ENCODE peak calls at places on chromosomes 11 and 22, in nine cellular contexts. P, W, A, T, I, R, L, Y and O are unnamed samples.
A peak's percentile ranks its signal among the peaks of the same experiment; 100 is the strongest.

GRCh38 chr22:22556995-22557925 is 1.8 kb downstream of the PRAME start:
- DNase-seq in L (no peak), W (no peak), R (no peak), P (no peak), Y (no peak), A (no peak), I (no peak), T (no peak), O (no peak)

GRCh38 chr11:62004473-62004872 is 37.0 kb upstream of the FTH1 start:
- DNase-seq in W (peak; percentile 39), L (peak; percentile 56), T (peak; percentile 64), Y (peak; percentile 69), I (peak; percentile 97), R (no peak), P (no peak), A (no peak), O (peak; percentile 55)

GRCh38 chr11:15837901-15838489 is 518.4 kb downstream of the SOX6 start:
- DNase-seq in W (no peak), Y (no peak), R (no peak), P (no peak), T (no peak), I (no peak), A (no peak), L (no peak), O (no peak)

GRCh38 chr11:97963528-97964331 is 1057.0 kb upstream of the CNTN5 start:
- DNase-seq in L (no peak), I (peak; percentile 58), T (no peak), R (no peak), A (no peak), W (no peak), Y (no peak), P (no peak), O (no peak)

GRCh38 chr22:49724893-49725489 is 102.7 kb downstream of the BRD1 start:
- DNase-seq in P (peak; percentile 39), T (peak; percentile 67), A (peak; percentile 72), R (no peak), Y (peak; percentile 45), L (peak; percentile 34), I (peak; percentile 56), W (no peak), O (no peak)

GRCh38 chr11:1499899-1500298 is 13.3 kb upstream of the MOB2 start:
- DNase-seq in P (no peak), A (no peak), Y (peak; percentile 8), I (no peak), R (no peak), L (no peak), T (peak; percentile 28), W (no peak), O (no peak)

GRCh38 chr11:13229136-13229535 is 48.5 kb upstream of the BMAL1 start:
- DNase-seq in W (no peak), R (no peak), A (no peak), L (no peak), P (no peak), I (no peak), T (no peak), Y (no peak), O (no peak)

GRCh38 chr11:126468102-126468521 is 112.6 kb downstream of the ST3GAL4 start:
- DNase-seq in I (no peak), T (no peak), L (no peak), Y (peak; percentile 36), W (peak; percentile 17), P (no peak), A (no peak), R (no peak), O (no peak)

GRCh38 chr11:105443623-105444022 is 166.2 kb upstream of the GRIA4 start:
- DNase-seq in L (no peak), I (no peak), R (no peak), W (no peak), T (no peak), A (no peak), Y (no peak), P (no peak), O (no peak)

GRCh38 chr11:15073361-15074205 is at the start of gene CALCB:
- DNase-seq in P (peak; percentile 42), R (no peak), A (no peak), W (no peak), L (no peak), I (peak; percentile 32), T (no peak), Y (no peak), O (no peak)

DNA sequence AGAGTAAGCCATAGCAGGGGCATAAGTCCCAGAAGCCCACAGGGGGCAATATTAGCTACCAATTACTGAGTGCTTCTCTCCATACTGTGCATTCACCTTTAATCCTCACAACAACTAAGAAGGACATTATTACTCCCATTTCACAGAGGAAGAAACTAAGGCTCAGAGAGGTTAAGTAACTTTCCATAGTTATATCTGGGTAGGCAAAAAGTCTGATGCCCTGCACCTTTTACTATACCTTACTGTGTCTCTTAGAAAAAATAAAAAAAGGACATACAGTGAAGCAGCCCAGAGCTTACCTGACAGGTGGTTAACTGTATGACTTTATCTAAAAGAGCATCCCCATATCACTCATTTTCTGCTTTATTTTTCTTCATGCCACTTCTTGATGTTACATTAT is 2.6 kb downstream of the SERGEF start:
- DNase-seq in P (no peak), I (peak; percentile 2), Y (no peak), T (no peak), A (no peak), W (no peak), R (no peak), L (no peak), O (no peak)
- TF ChIP-seq CTCF in P (no peak), I (no peak), Y (no peak), T (no peak), A (peak; percentile 4), W (no peak), R (no peak), L (peak; percentile 10), O (no peak)

GRCh38 chr11:66420671-66421476 is at the start of gene NPAS4:
- DNase-seq in W (no peak), I (no peak), A (no peak), R (no peak), T (no peak), Y (no peak), L (no peak), P (peak; percentile 18), O (no peak)

GRCh38 chr11:66418986-66419308 is 1.9 kb upstream of the NPAS4 start:
- DNase-seq in A (no peak), R (no peak), I (no peak), Y (no peak), P (no peak), W (no peak), T (no peak), L (no peak), O (no peak)

GRCh38 chr11:66419825-66420224 is 1.0 kb upstream of the NPAS4 start:
- DNase-seq in L (no peak), I (no peak), A (no peak), W (no peak), R (no peak), T (no peak), P (no peak), Y (no peak), O (no peak)

GRCh38 chr11:66417000-66417399 is 3.8 kb upstream of the NPAS4 start:
- DNase-seq in A (no peak), I (no peak), L (no peak), P (no peak), W (no peak), R (no peak), T (no peak), Y (no peak), O (no peak)

DNA sequence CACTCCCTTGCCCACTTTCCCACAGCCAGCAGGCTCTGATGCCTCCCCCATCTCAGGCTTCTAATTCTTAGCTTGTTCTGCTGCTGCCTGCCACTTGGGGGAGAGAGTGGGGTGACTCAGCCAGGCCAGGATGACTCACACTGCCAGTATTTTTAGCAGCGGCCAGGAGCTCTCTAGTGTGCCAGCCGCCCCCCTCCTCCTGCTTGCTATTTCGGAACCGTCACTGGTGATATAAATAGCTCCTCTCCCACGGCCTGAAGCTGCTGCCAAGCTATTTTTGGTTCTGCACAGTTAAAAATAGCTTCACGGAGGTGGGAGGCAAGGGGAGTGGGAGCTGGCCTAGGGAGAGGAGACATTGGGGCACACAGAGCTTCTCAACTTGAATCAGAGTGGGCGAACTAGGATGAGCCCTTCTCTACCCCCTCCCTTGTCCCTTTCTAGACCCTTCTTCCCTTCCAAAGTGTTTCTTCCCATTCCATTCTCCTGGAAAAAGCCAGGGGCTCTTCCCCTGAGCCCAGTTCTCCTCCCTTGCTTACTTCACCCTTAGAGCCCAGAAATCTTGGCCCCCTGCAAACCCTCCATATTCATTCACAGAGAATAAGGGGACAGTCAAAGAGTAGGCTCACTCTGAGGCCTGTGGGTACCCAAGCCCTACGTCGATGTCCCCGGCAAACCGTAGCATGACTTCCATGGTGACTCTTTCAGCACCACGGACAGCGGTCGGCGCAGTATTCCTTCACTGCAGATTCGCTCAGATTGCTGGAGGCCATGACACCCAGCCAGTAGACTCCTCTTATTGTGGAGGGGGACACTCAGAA is 2.5 kb upstream of the NPAS4 start:
- DNase-seq in Y (peak; percentile 77), W (peak; percentile 95), R (peak; percentile 31), P (peak; percentile 61), A (peak; percentile 56), I (peak; percentile 97), T (peak; percentile 93), L (peak; percentile 96), O (peak; percentile 84)
- TF ChIP-seq CTCF in Y (peak; percentile 68), W (peak; percentile 51), R (no peak), P (no peak), A (peak; percentile 15), I (peak; percentile 69), T (peak; percentile 41), L (peak; percentile 78), O (peak; percentile 64)

GRCh38 chr11:99911116-99911515 is 776.0 kb upstream of the ARHGAP42 start:
- DNase-seq in R (no peak), A (no peak), I (no peak), W (no peak), T (no peak), Y (no peak), P (no peak), L (no peak), O (no peak)
- TF ChIP-seq CTCF in R (no peak), A (no peak), I (no peak), W (no peak), T (no peak), Y (no peak), P (no peak), L (no peak), O (no peak)

DNA sequence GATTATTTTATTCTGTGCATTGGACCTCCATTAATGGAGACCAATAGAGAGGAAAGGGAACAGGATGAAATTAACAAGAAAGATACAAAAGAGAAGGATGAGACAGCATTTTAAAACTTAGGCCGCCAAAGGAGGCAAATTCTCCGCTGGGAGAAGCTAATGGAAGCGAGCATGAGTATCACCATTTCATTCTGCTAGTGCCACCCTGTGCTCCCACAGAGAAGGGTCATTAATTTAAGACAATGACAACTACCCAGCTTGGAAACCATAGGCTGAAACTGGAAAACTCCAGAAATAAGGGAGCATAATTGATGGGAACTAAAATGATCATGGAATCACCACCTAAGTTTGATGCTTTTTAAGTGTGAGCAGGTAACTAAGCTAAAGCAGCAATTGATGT is 69.2 kb downstream of the SLC36A4 start:
- DNase-seq in Y (no peak), W (no peak), P (no peak), A (no peak), T (no peak), L (no peak), R (no peak), I (no peak), O (no peak)
- TF ChIP-seq CTCF in Y (no peak), W (no peak), P (no peak), A (no peak), T (no peak), L (no peak), R (no peak), I (no peak), O (no peak)

GRCh38 chr11:118353084-118353710 is 6.2 kb upstream of the UBE4A start:
- DNase-seq in W (no peak), Y (no peak), L (no peak), R (no peak), I (peak; percentile 43), P (no peak), A (peak; percentile 33), T (no peak), O (no peak)
- TF ChIP-seq CTCF in W (peak; percentile 59), Y (peak; percentile 29), L (peak; percentile 41), R (no peak), I (peak; percentile 51), P (peak; percentile 31), A (peak; percentile 49), T (peak; percentile 49), O (peak; percentile 53)